ENCODE peak calls at places on chromosomes 2 and 18, in ten cellular contexts. L, U, C, W, N, Z, B, I, D and G are unnamed samples.
A peak's percentile ranks its signal among the peaks of the same experiment; 100 is the strongest.

GRCh38 chr2:233289590-233290424 is 17.8 kb upstream of the SAG start:
- DNase-seq in B (no peak), L (no peak), U (no peak), D (no peak), I (no peak), C (peak; percentile 74), W (no peak), N (no peak), Z (no peak), G (no peak)

GRCh38 chr2:33372940-33373553 is 103.4 kb upstream of the RASGRP3 start:
- DNase-seq in B (no peak), N (peak; percentile 36), C (peak; percentile 52), L (peak; percentile 61), U (peak; percentile 48), W (peak; percentile 41), D (peak; percentile 45), I (no peak), Z (peak; percentile 32), G (peak; percentile 31)

GRCh38 chr2:154639997-154640396 is 58.5 kb upstream of the KCNJ3 start:
- DNase-seq in W (no peak), B (no peak), Z (no peak), I (no peak), N (no peak), D (no peak), C (no peak), L (no peak), U (no peak), G (no peak)

GRCh38 chr2:218559021-218559420 is 9.1 kb downstream of the USP37 start:
- DNase-seq in W (no peak), N (no peak), I (no peak), D (no peak), U (no peak), B (no peak), Z (no peak), L (no peak), C (no peak), G (no peak)

GRCh38 chr2:145759228-145759940 is 1239.5 kb upstream of the ZEB2 start:
- DNase-seq in C (no peak), N (no peak), D (no peak), B (no peak), Z (no peak), U (no peak), I (no peak), W (no peak), L (no peak), G (no peak)

GRCh38 chr2:74250189-74250631 is 51.8 kb downstream of the MTHFD2 start:
- DNase-seq in C (peak; percentile 33), I (peak; percentile 30), D (peak; percentile 44), W (peak; percentile 32), Z (peak; percentile 39), N (no peak), B (peak; percentile 66), L (peak; percentile 78), U (peak; percentile 63), G (no peak)

GRCh38 chr2:46829240-46829970 is 86.2 kb downstream of the MCFD2 start:
- DNase-seq in B (no peak), W (peak; percentile 60), Z (no peak), U (no peak), C (no peak), I (no peak), N (no peak), D (no peak), L (no peak), G (no peak)

GRCh38 chr18:57806891-57807280 is 3.8 kb upstream of the ATP8B1 start:
- DNase-seq in U (no peak), Z (no peak), I (no peak), L (peak; percentile 24), D (peak; percentile 88), C (no peak), N (no peak), W (peak; percentile 84), B (no peak), G (no peak)

GRCh38 chr2:189222440-189222839 is 42.9 kb upstream of the COL5A2 start:
- DNase-seq in D (peak; percentile 52), L (no peak), B (peak; percentile 17), Z (no peak), N (no peak), C (no peak), I (no peak), W (peak; percentile 58), U (no peak), G (no peak)

GRCh38 chr18:10213526-10213925 is 240.9 kb upstream of the APCDD1 start:
- DNase-seq in I (no peak), D (peak; percentile 33), U (peak; percentile 58), B (no peak), W (peak; percentile 28), C (peak; percentile 76), Z (no peak), L (no peak), N (no peak), G (no peak)

GRCh38 chr2:10235909-10236550 is 66.7 kb upstream of the HPCAL1 start:
- DNase-seq in L (no peak), Z (no peak), B (no peak), D (no peak), C (no peak), U (no peak), N (no peak), W (no peak), I (no peak), G (no peak)